ENCODE peak calls at places on chromosomes 7 and 10, in eight cellular contexts. K is endothelial cell; V is SJSA1; U is dermis blood vessel endothelial cell; X is cardiac fibroblast; P is hypothalamus; Z is activated CD4-positive, alpha-beta T cell treated with anti-CD3 and anti-CD28 coated beads, Interleukin-2, amount 50 U/mL, for 4 hours; S is epithelial cell of prostate. N is an unnamed sample.
A peak's percentile ranks its signal among the peaks of the same experiment; 100 is the strongest.

GRCh38 chr10:12708921-12709320 is 292.6 kb downstream of the CCDC3 start:
- DNase-seq in S (no peak), Z (no peak), X (peak; percentile 17), U (peak; percentile 50), K (no peak), V (peak; percentile 55), P (no peak), N (peak; percentile 65)

GRCh38 chr10:70509376-70509775 is 30.8 kb downstream of the PALD1 start:
- DNase-seq in K (no peak), U (peak; percentile 72), P (no peak), V (no peak), X (no peak), S (no peak), Z (no peak), N (no peak)

GRCh38 chr10:46236941-46237681 is 49.7 kb upstream of the ANTXRL start:
- DNase-seq in Z (no peak), V (peak; percentile 31), X (no peak), K (no peak), S (no peak), P (no peak), U (no peak), N (no peak)

GRCh38 chr10:124092270-124093075 is 925 bp downstream of the CHST15 start:
- DNase-seq in V (no peak), U (peak; percentile 64), X (peak; percentile 47), Z (no peak), S (no peak), K (peak; percentile 64), P (no peak), N (peak; percentile 25)

GRCh38 chr7:5643280-5643679 is 138.2 kb downstream of the RNF216 start:
- DNase-seq in P (no peak), U (peak; percentile 88), V (no peak), S (no peak), K (peak; percentile 71), X (peak; percentile 27), Z (peak; percentile 4), N (peak; percentile 50)

GRCh38 chr7:152894295-152895170 is 135.0 kb downstream of the ACTR3B start:
- DNase-seq in S (no peak), Z (no peak), V (no peak), K (peak; percentile 72), U (peak; percentile 47), P (no peak), X (peak; percentile 8), N (no peak)

GRCh38 chr10:103660364-103661197 is 167.1 kb downstream of the NEURL1 start:
- DNase-seq in V (peak; percentile 62), U (no peak), K (no peak), S (no peak), Z (no peak), P (no peak), X (peak; percentile 63), N (peak; percentile 75)

GRCh38 chr7:28596245-28596935 is 184.1 kb downstream of the CREB5 start:
- DNase-seq in X (no peak), Z (no peak), S (no peak), U (no peak), K (no peak), P (no peak), V (no peak), N (no peak)

GRCh38 chr10:103680869-103681236 is 174.5 kb downstream of the SH3PXD2A start:
- DNase-seq in U (no peak), V (no peak), P (no peak), S (no peak), X (no peak), K (no peak), Z (no peak), N (peak; percentile 58)

GRCh38 chr10:24197319-24197718 is 11.6 kb upstream of the KIAA1217 start:
- DNase-seq in P (no peak), U (no peak), S (no peak), X (no peak), V (no peak), Z (no peak), K (no peak), N (no peak)

GRCh38 chr10:100878291-100878910 is 34.4 kb upstream of the SLF2 start:
- DNase-seq in Z (no peak), V (peak; percentile 74), X (peak; percentile 83), K (peak; percentile 69), S (no peak), P (no peak), U (peak; percentile 83), N (peak; percentile 84)

GRCh38 chr7:128909605-128910568 is 622 bp downstream of the KCP start:
- DNase-seq in S (no peak), K (peak; percentile 39), V (no peak), Z (no peak), U (peak; percentile 9), X (peak; percentile 68), P (no peak), N (peak; percentile 57)

GRCh38 chr7:107995184-107996071 is 7.5 kb downstream of the LAMB1 start:
- DNase-seq in P (no peak), X (peak; percentile 84), K (no peak), S (no peak), V (peak; percentile 89), U (peak; percentile 94), Z (no peak), N (peak; percentile 91)

GRCh38 chr7:152683297-152683696 is 7.4 kb upstream of the XRCC2 start:
- DNase-seq in U (no peak), K (no peak), S (no peak), V (no peak), X (no peak), P (no peak), Z (no peak), N (no peak)

GRCh38 chr7:85508642-85509429 is 322.0 kb upstream of the SEMA3D start:
- DNase-seq in X (peak; percentile 66), U (no peak), P (no peak), S (peak; percentile 31), V (no peak), Z (no peak), K (no peak), N (peak; percentile 96)

GRCh38 chr10:52951819-52952218 is 179.2 kb upstream of the MBL2 start:
- DNase-seq in P (no peak), V (no peak), U (peak; percentile 39), K (peak; percentile 55), Z (no peak), X (peak; percentile 65), S (no peak), N (peak; percentile 38)

GRCh38 chr7:47195641-47196040 is 386.3 kb downstream of the TNS3 start:
- DNase-seq in K (peak; percentile 14), X (no peak), S (no peak), P (no peak), V (peak; percentile 30), Z (no peak), U (no peak), N (no peak)

GRCh38 chr10:5504146-5505072 is 5.0 kb upstream of the CALML5 start:
- DNase-seq in S (peak; percentile 63), V (no peak), P (no peak), K (no peak), U (no peak), Z (no peak), X (no peak), N (no peak)

GRCh38 chr7:94295805-94296204 is 98.9 kb upstream of the COL1A2 start:
- DNase-seq in U (peak; percentile 61), S (no peak), V (no peak), Z (no peak), K (no peak), P (no peak), X (peak; percentile 93), N (peak; percentile 91)

GRCh38 chr10:78634389-78634815 is 434.4 kb upstream of the ZMIZ1 start:
- DNase-seq in X (peak; percentile 49), U (no peak), V (no peak), S (no peak), K (no peak), Z (no peak), P (no peak), N (peak; percentile 56)

GRCh38 chr10:110260746-110261477 is 43.8 kb downstream of the SMNDC1 start:
- DNase-seq in S (no peak), U (no peak), K (no peak), P (no peak), V (peak; percentile 56), Z (no peak), X (peak; percentile 16), N (peak; percentile 46)

GRCh38 chr10:59622320-59622901 is 87.2 kb downstream of the SLC16A9 start:
- DNase-seq in V (no peak), P (no peak), K (peak; percentile 54), Z (no peak), U (peak; percentile 77), X (peak; percentile 77), S (peak; percentile 16), N (peak; percentile 56)

GRCh38 chr7:121049897-121050296 is 61.4 kb downstream of the CPED1 start:
- DNase-seq in V (no peak), X (no peak), U (no peak), K (no peak), P (no peak), S (no peak), Z (no peak), N (no peak)

GRCh38 chr10:83603708-83604107 is 535.6 kb upstream of the GHITM start:
- DNase-seq in U (peak; percentile 34), X (peak; percentile 69), V (no peak), P (no peak), K (no peak), S (no peak), Z (no peak), N (peak; percentile 24)

GRCh38 chr7:30327813-30328212 is 43.4 kb downstream of the ZNRF2 start:
- DNase-seq in K (no peak), Z (no peak), X (peak; percentile 41), V (no peak), S (no peak), U (no peak), P (no peak), N (peak; percentile 63)